ENCODE peak calls at places on chromosome 15, in five cellular contexts. Z, C, B, N and T are unnamed samples.

GRCh38 chr15:97129684-97130083 is 799.2 kb downstream of the NR2F2 start:
- DNase-seq in Z (no peak), C (no peak), B (no peak), N (no peak), T (no peak)

GRCh38 chr15:68999091-68999490 is 15.4 kb upstream of the NOX5 start:
- DNase-seq in Z (no peak), C (no peak), B (no peak), N (no peak), T (no peak)

GRCh38 chr15:53530762-53531161 is 228.7 kb downstream of the WDR72 start:
- DNase-seq in Z (no peak), C (no peak), B (no peak), N (no peak), T (no peak)

GRCh38 chr15:92733934-92734521 is 78.5 kb upstream of the FAM174B start:
- DNase-seq in Z (peak; percentile 59), C (peak; percentile 59), B (no peak), N (no peak), T (peak; percentile 48)

GRCh38 chr15:80485370-80486164 is 81.4 kb downstream of the ARNT2 start:
- DNase-seq in Z (no peak), C (no peak), B (no peak), N (no peak), T (no peak)

GRCh38 chr15:76903251-76903681 is 1.9 kb downstream of the SCAPER start:
- DNase-seq in Z (peak; percentile 20), C (peak; percentile 26), B (no peak), N (peak; percentile 54), T (no peak)

GRCh38 chr15:96325579-96326331 is 4.7 kb upstream of the NR2F2 start:
- DNase-seq in Z (no peak), C (no peak), B (no peak), N (no peak), T (no peak)

GRCh38 chr15:41494922-41495735 is 1.5 kb downstream of the ITPKA start:
- DNase-seq in Z (no peak), C (peak; percentile 47), B (no peak), N (no peak), T (peak; percentile 63)

GRCh38 chr15:67080900-67081431 is 15.6 kb downstream of the SMAD3 start:
- DNase-seq in Z (no peak), C (no peak), B (no peak), N (peak; percentile 97), T (no peak)

GRCh38 chr15:78018968-78019644 is 58.4 kb downstream of the TBC1D2B start:
- DNase-seq in Z (no peak), C (peak; percentile 26), B (no peak), N (no peak), T (no peak)

GRCh38 chr15:43249236-43249635 is 17.5 kb downstream of the TGM5 start:
- DNase-seq in Z (no peak), C (no peak), B (no peak), N (no peak), T (no peak)

GRCh38 chr15:49225572-49226281 is 55.7 kb downstream of the GALK2 start:
- DNase-seq in Z (no peak), C (no peak), B (no peak), N (peak; percentile 34), T (peak; percentile 86)

GRCh38 chr15:48392356-48392755 is 61.1 kb downstream of the DUT start:
- DNase-seq in Z (no peak), C (no peak), B (no peak), N (no peak), T (no peak)

GRCh38 chr15:72968531-72968922 is 83.7 kb upstream of the NEO1 start:
- DNase-seq in Z (no peak), C (no peak), B (no peak), N (peak; percentile 3), T (no peak)

GRCh38 chr15:75842722-75843617 is at the start of gene UBE2Q2:
- DNase-seq in Z (peak; percentile 54), C (peak; percentile 71), B (peak; percentile 82), N (peak; percentile 66), T (peak; percentile 82)

GRCh38 chr15:32856753-32857152 is 138.9 kb downstream of the GREM1 start:
- DNase-seq in Z (no peak), C (no peak), B (no peak), N (peak; percentile 56), T (no peak)

GRCh38 chr15:101562428-101563059 is 73.0 kb upstream of the PCSK6 start:
- DNase-seq in Z (no peak), C (no peak), B (no peak), N (no peak), T (no peak)

GRCh38 chr15:44541282-44541958 is 4.5 kb downstream of the EIF3J start:
- DNase-seq in Z (no peak), C (no peak), B (no peak), N (peak; percentile 80), T (no peak)

GRCh38 chr15:88238618-88239430 is 17.7 kb downstream of the NTRK3 start:
- DNase-seq in Z (no peak), C (no peak), B (no peak), N (no peak), T (no peak)

GRCh38 chr15:90362936-90363212 is 10.8 kb downstream of the ZNF774 start:
- DNase-seq in Z (no peak), C (no peak), B (no peak), N (peak; percentile 81), T (no peak)

GRCh38 chr15:84034831-84035753 is 200.5 kb upstream of the GOLGA6L4 start:
- DNase-seq in Z (no peak), C (no peak), B (no peak), N (peak; percentile 39), T (peak; percentile 45)

GRCh38 chr15:101266034-101266433 is 11.3 kb downstream of the SELENOS start:
- DNase-seq in Z (no peak), C (no peak), B (no peak), N (no peak), T (no peak)

GRCh38 chr15:98760112-98760826 is 111.9 kb downstream of the IGF1R start:
- DNase-seq in Z (peak; percentile 8), C (no peak), B (no peak), N (no peak), T (no peak)

GRCh38 chr15:51318382-51319150 is 19.8 kb downstream of the CYP19A1 start:
- DNase-seq in Z (no peak), C (no peak), B (no peak), N (peak; percentile 48), T (no peak)

GRCh38 chr15:77572186-77572585 is 60.5 kb downstream of the LINGO1 start:
- DNase-seq in Z (no peak), C (no peak), B (no peak), N (no peak), T (no peak)

GRCh38 chr15:63372018-63372705 is 9.5 kb downstream of the CA12 start:
- DNase-seq in Z (no peak), C (no peak), B (no peak), N (peak; percentile 97), T (no peak)

GRCh38 chr15:61088675-61089074 is 140.4 kb downstream of the RORA start:
- DNase-seq in Z (no peak), C (no peak), B (no peak), N (no peak), T (no peak)